ENCODE peak calls at places on chromosomes 1 and 21, in nine cellular contexts. X is lower leg skin; Q is astrocyte of the spinal cord; C is activated CD8-positive, alpha-beta T cell treated with anti-CD3 and anti-CD28 coated beads for 36 hours; P is suprapubic skin; F is left lung; Y is epithelial cell of esophagus; E is nephron progenitor cell; R is Calu3. D is an unnamed sample.

GRCh38 chr1:227891223-227891954 is 56.3 kb downstream of the WNT9A start:
- DNase-seq in X (peak), Q (no peak), C (peak), P (peak), F (peak), Y (no peak), E (peak), R (no peak), D (peak)

GRCh38 chr1:246067432-246068021 is 439.6 kb downstream of the SMYD3 start:
- DNase-seq in X (no peak), Q (no peak), C (peak), P (no peak), F (no peak), Y (no peak), E (no peak), R (no peak), D (no peak)

GRCh38 chr1:83787246-83787998 is 211.5 kb downstream of the TTLL7 start:
- DNase-seq in X (no peak), Q (no peak), C (no peak), P (no peak), F (no peak), Y (no peak), E (no peak), R (no peak), D (no peak)

GRCh38 chr1:54882483-54882882 is 4.5 kb downstream of the DHCR24 start:
- DNase-seq in X (no peak), Q (no peak), C (no peak), P (no peak), F (no peak), Y (peak), E (no peak), R (no peak), D (no peak)

GRCh38 chr1:235280467-235280866 is 47.5 kb downstream of the ARID4B start:
- DNase-seq in X (no peak), Q (no peak), C (no peak), P (no peak), F (no peak), Y (no peak), E (no peak), R (no peak), D (no peak)

GRCh38 chr1:86380257-86380861 is 15.8 kb downstream of the ODF2L start:
- DNase-seq in X (no peak), Q (peak), C (peak), P (no peak), F (no peak), Y (peak), E (no peak), R (no peak), D (no peak)

GRCh38 chr1:117685936-117686806 is 80.3 kb downstream of the TENT5C start:
- DNase-seq in X (no peak), Q (no peak), C (peak), P (no peak), F (no peak), Y (no peak), E (no peak), R (no peak), D (no peak)

GRCh38 chr1:17292299-17293198 is 15.4 kb upstream of the PADI4 start:
- DNase-seq in X (no peak), Q (no peak), C (no peak), P (no peak), F (no peak), Y (peak), E (no peak), R (peak), D (no peak)

GRCh38 chr1:217494767-217495166 is 136.1 kb downstream of the GPATCH2 start:
- DNase-seq in X (no peak), Q (no peak), C (no peak), P (no peak), F (no peak), Y (no peak), E (no peak), R (no peak), D (no peak)

GRCh38 chr1:183877321-183877720 is 72.4 kb downstream of the RGL1 start:
- DNase-seq in X (peak), Q (peak), C (no peak), P (no peak), F (no peak), Y (no peak), E (no peak), R (peak), D (no peak)

GRCh38 chr1:200162258-200162657 is 134.7 kb downstream of the NR5A2 start:
- DNase-seq in X (no peak), Q (no peak), C (no peak), P (no peak), F (no peak), Y (no peak), E (no peak), R (no peak), D (no peak)

GRCh38 chr1:205954819-205955404 is 11.7 kb upstream of the SLC26A9 start:
- DNase-seq in X (no peak), Q (no peak), C (no peak), P (no peak), F (no peak), Y (no peak), E (no peak), R (no peak), D (no peak)

GRCh38 chr1:163082971-163083370 is 13.8 kb downstream of the RGS4 start:
- DNase-seq in X (no peak), Q (no peak), C (no peak), P (no peak), F (no peak), Y (no peak), E (no peak), R (no peak), D (no peak)

GRCh38 chr1:46174448-46175231 is at the start of gene TSPAN1:
- DNase-seq in X (no peak), Q (no peak), C (no peak), P (no peak), F (no peak), Y (peak), E (no peak), R (no peak), D (no peak)

GRCh38 chr1:35433714-35434113 is 123.5 kb downstream of the KIAA0319L start:
- DNase-seq in X (no peak), Q (no peak), C (no peak), P (no peak), F (no peak), Y (no peak), E (no peak), R (no peak), D (no peak)

GRCh38 chr1:235483090-235483489 is 21.2 kb downstream of the B3GALNT2 start:
- DNase-seq in X (no peak), Q (no peak), C (no peak), P (no peak), F (no peak), Y (no peak), E (no peak), R (no peak), D (no peak)

GRCh38 chr1:222654849-222655248 is 37.0 kb downstream of the MIA3 start:
- DNase-seq in X (no peak), Q (peak), C (peak), P (no peak), F (no peak), Y (no peak), E (no peak), R (no peak), D (no peak)

GRCh38 chr1:5662362-5663126 is 329.7 kb downstream of the NPHP4 start:
- DNase-seq in X (peak), Q (no peak), C (no peak), P (no peak), F (no peak), Y (no peak), E (no peak), R (no peak), D (no peak)

GRCh38 chr1:204420039-204421004 is 8.7 kb upstream of the PPP1R15B start:
- DNase-seq in X (peak), Q (no peak), C (no peak), P (no peak), F (no peak), Y (no peak), E (no peak), R (no peak), D (no peak)

GRCh38 chr1:116390195-116390594 is 17.2 kb downstream of the ATP1A1 start:
- DNase-seq in X (no peak), Q (no peak), C (peak), P (no peak), F (no peak), Y (no peak), E (no peak), R (no peak), D (no peak)

GRCh38 chr1:21871943-21872342 is 59.9 kb downstream of the LDLRAD2 start:
- DNase-seq in X (no peak), Q (no peak), C (no peak), P (no peak), F (peak), Y (peak), E (no peak), R (peak), D (no peak)

GRCh38 chr1:160777486-160778089 is 18.4 kb upstream of the LY9 start:
- DNase-seq in X (no peak), Q (no peak), C (peak), P (no peak), F (no peak), Y (peak), E (peak), R (peak), D (no peak)

GRCh38 chr1:200526709-200527612 is 93.6 kb downstream of the KIF14 start:
- DNase-seq in X (peak), Q (peak), C (no peak), P (no peak), F (no peak), Y (no peak), E (no peak), R (no peak), D (no peak)

GRCh38 chr21:42107881-42108553 is 36.9 kb downstream of the UMODL1 start:
- DNase-seq in X (no peak), Q (peak), C (peak), P (no peak), F (peak), Y (peak), E (peak), R (peak), D (no peak)

GRCh38 chr21:42105916-42106315 is 34.8 kb downstream of the UMODL1 start:
- DNase-seq in X (no peak), Q (no peak), C (no peak), P (no peak), F (no peak), Y (no peak), E (no peak), R (no peak), D (no peak)

GRCh38 chr21:42108554-42108885 is 37.4 kb downstream of the UMODL1 start:
- DNase-seq in X (no peak), Q (no peak), C (no peak), P (no peak), F (peak), Y (no peak), E (no peak), R (no peak), D (no peak)

GRCh38 chr21:42106425-42106824 is 35.3 kb downstream of the UMODL1 start:
- DNase-seq in X (no peak), Q (no peak), C (no peak), P (no peak), F (peak), Y (no peak), E (no peak), R (no peak), D (no peak)

DNA sequence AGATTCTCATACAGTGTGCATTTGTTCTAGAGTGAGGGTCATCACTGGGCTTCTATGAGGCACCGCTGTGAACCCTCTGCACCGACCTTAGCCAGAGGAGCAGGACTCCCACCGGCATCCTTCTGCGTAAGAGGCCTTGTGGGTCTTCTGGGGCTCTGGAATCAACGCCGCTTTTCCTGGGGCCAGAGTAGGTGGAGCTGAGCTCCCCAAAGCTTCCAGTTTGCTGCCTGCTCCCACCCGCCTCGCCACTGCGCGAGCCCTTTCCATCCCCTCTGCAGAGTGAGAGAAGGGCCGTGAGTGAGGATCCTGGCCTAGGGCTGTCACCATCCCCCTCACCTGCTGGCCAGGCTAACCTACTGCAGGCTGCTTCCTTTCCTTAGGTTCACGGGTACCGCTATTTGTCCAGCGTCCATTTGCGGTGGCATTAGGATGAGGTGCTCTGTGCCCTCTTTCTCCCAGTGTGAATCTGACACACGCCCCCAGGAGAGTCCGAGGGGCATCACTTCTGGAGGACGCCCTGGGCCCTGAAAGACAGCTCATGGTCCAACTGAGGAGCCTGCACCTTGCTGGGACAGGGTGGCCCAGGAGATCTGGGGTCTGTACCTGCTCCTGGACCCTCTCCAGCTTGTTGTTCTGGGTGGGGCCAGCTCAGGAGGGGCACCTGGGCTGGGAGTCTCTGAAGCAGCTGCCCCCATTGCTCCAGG is 36.2 kb downstream of the UMODL1 start:
- DNase-seq in X (no peak), Q (no peak), C (no peak), P (no peak), F (no peak), Y (no peak), E (no peak), R (no peak), D (no peak)
- TF ChIP-seq CTCF in X (no peak), Q (no peak), C (no peak), P (no peak), F (no peak), Y (no peak), E (no peak), R (no peak), D (no peak)

GRCh38 chr1:214660900-214661299 is 57.9 kb downstream of the CENPF start:
- DNase-seq in X (no peak), Q (peak), C (no peak), P (no peak), F (no peak), Y (peak), E (peak), R (no peak), D (no peak)
- TF ChIP-seq CTCF in X (no peak), Q (peak), C (no peak), P (peak), F (peak), Y (peak), E (no peak), R (no peak), D (no peak)

DNA sequence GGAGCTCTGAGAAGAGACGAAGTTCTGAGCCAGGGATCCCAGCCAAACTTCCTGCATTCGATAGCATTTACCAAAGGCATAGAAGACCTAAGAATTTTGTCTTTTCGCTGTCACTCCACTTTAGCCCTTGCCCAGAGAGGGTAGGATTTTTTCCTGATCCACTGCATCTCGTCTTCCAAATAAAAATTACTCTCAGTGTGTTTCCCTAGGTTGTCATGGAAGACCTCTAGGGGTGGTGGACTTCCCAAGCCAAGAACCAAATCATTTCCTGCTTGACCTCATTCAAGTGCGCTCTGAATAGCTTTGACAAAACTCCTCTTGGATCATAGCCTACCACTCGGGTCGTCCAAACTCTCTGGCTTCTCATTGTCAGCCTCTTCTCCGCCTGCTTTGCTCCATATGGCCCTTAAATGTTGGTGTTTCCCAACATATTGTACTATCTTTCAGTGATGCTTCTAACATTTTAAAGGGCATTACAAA is 444 bp upstream of the C1orf52 start:
- DNase-seq in X (no peak), Q (no peak), C (no peak), P (no peak), F (no peak), Y (no peak), E (no peak), R (no peak), D (no peak)
- TF ChIP-seq CTCF in X (no peak), Q (no peak), C (peak), P (no peak), F (no peak), Y (no peak), E (no peak), R (peak), D (no peak)

GRCh38 chr1:154567386-154568164 is at the start of gene CHRNB2:
- DNase-seq in X (peak), Q (peak), C (peak), P (no peak), F (peak), Y (peak), E (peak), R (peak), D (no peak)
- TF ChIP-seq CTCF in X (no peak), Q (no peak), C (no peak), P (no peak), F (no peak), Y (no peak), E (no peak), R (no peak), D (no peak)

DNA sequence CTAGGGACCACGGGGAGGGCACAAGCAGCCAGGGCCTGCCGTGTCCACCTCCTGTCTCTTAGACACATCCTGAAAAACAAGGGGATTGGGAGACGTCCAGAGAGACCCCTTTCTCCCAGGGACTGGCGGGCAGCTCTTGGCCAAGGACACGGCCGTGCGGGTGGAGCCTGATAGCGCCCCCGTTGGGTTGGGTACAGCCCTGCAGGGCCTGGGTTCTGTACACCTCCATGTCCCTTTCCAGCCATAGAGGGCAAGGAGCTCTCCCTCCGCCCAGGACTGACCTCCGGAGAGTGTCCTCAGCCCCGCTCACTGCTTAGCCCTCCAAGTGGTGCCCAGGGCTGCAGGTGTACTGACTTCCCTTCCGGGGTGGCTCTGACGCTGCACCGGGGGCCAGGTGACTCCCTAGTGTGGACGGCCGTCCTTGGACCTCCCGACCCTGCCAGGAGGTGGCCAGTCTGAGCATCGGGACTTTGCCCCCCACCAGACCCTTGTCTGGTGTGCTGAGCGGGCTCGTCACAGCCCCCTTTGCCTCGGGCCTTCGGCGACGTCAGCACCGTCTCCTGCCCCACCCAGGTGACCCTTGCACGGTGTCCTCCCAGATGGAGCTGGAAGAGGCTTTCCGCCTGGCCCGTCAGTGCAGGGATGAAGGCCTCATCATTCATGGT is 5.8 kb downstream of the PRKCZ start:
- DNase-seq in X (no peak), Q (no peak), C (no peak), P (no peak), F (peak), Y (no peak), E (no peak), R (no peak), D (no peak)
- TF ChIP-seq CTCF in X (no peak), Q (no peak), C (no peak), P (no peak), F (no peak), Y (no peak), E (no peak), R (no peak), D (no peak)

GRCh38 chr21:28754862-28755261 is 237.8 kb downstream of the LTN1 start:
- DNase-seq in X (no peak), Q (no peak), C (no peak), P (no peak), F (no peak), Y (no peak), E (no peak), R (no peak), D (no peak)

GRCh38 chr21:28754127-28754611 is 238.5 kb downstream of the LTN1 start:
- DNase-seq in X (no peak), Q (peak), C (no peak), P (no peak), F (no peak), Y (no peak), E (no peak), R (no peak), D (no peak)

GRCh38 chr21:28747464-28747863 is 245.2 kb downstream of the LTN1 start:
- DNase-seq in X (no peak), Q (no peak), C (no peak), P (no peak), F (no peak), Y (no peak), E (no peak), R (no peak), D (no peak)

GRCh38 chr21:28750565-28750964 is 242.1 kb downstream of the LTN1 start:
- DNase-seq in X (no peak), Q (no peak), C (no peak), P (no peak), F (no peak), Y (no peak), E (no peak), R (no peak), D (no peak)

GRCh38 chr21:28752131-28752530 is 240.5 kb downstream of the LTN1 start:
- DNase-seq in X (no peak), Q (no peak), C (no peak), P (no peak), F (no peak), Y (no peak), E (no peak), R (no peak), D (no peak)
- TF ChIP-seq CTCF in X (no peak), Q (no peak), C (no peak), P (no peak), F (no peak), Y (no peak), E (no peak), R (no peak), D (no peak)

GRCh38 chr1:56189946-56190920 is 389.1 kb downstream of the PLPP3 start:
- DNase-seq in X (no peak), Q (no peak), C (no peak), P (no peak), F (no peak), Y (no peak), E (no peak), R (peak), D (no peak)
- TF ChIP-seq CTCF in X (no peak), Q (peak), C (no peak), P (no peak), F (no peak), Y (peak), E (peak), R (no peak), D (no peak)

DNA sequence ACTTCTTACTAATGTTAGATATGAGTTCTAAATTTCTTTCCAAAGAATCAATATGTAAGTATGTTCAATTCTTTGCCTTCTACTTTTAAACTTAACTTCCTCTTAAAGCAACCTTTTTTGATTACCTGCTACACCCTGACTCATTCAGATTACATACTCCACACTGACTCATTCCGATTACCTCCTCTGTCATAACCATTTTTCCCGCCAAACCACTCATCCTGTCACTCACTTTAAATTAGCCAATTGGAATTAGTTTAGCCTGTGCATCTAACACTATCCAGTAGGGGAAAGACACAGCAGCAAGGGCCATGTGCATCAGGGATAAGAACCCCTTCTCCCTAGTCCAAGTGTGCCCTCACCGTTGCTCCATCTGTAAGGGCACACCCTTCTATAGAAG is 815.5 kb downstream of the BRINP3 start:
- DNase-seq in X (no peak), Q (no peak), C (no peak), P (no peak), F (no peak), Y (peak), E (no peak), R (peak), D (no peak)
- TF ChIP-seq CTCF in X (no peak), Q (no peak), C (no peak), P (no peak), F (no peak), Y (peak), E (no peak), R (no peak), D (no peak)